ENCODE peak calls at places on chromosome 11, in seven cellular contexts. D is AG10803, X is HTR-8/SVneo, L is IMR-90, H is mucosa of gallbladder, K is esophagus squamous epithelium, F is amniotic stem cell. B is an unnamed sample.
A peak's percentile ranks its signal among the peaks of the same experiment; 100 is the strongest.

GRCh38 chr11:1746516-1746931 is 3.9 kb downstream of the IFITM10 start:
- DNase-seq in D (no peak), X (no peak), L (no peak), H (no peak), K (no peak), F (no peak), B (no peak)

GRCh38 chr11:116272181-116272789 is 500.5 kb downstream of the BUD13 start:
- DNase-seq in D (no peak), X (no peak), L (no peak), H (no peak), K (no peak), F (no peak), B (no peak)

GRCh38 chr11:95074806-95075563 is 8.3 kb downstream of the SRSF8 start:
- DNase-seq in D (no peak), X (no peak), L (no peak), H (peak; percentile 86), K (no peak), F (no peak), B (peak; percentile 48)

GRCh38 chr11:7538466-7539454 is 25.0 kb downstream of the PPFIBP2 start:
- DNase-seq in D (peak; percentile 41), X (no peak), L (no peak), H (no peak), K (no peak), F (no peak), B (no peak)

GRCh38 chr11:84795698-84796097 is 831.4 kb downstream of the DLG2 start:
- DNase-seq in D (no peak), X (no peak), L (no peak), H (no peak), K (no peak), F (no peak), B (no peak)

GRCh38 chr11:68408512-68408911 is 52.0 kb upstream of the PPP6R3 start:
- DNase-seq in D (no peak), X (no peak), L (no peak), H (no peak), K (no peak), F (no peak), B (no peak)

GRCh38 chr11:27296406-27296994 is 66.5 kb downstream of the CCDC34 start:
- DNase-seq in D (peak; percentile 80), X (peak; percentile 46), L (peak; percentile 70), H (no peak), K (no peak), F (peak; percentile 18), B (peak; percentile 71)

GRCh38 chr11:65401803-65402248 is 15.4 kb downstream of the FRMD8 start:
- DNase-seq in D (no peak), X (no peak), L (no peak), H (no peak), K (no peak), F (no peak), B (no peak)

GRCh38 chr11:107619926-107620325 is 29.0 kb downstream of the ELMOD1 start:
- DNase-seq in D (peak; percentile 38), X (no peak), L (peak; percentile 23), H (no peak), K (no peak), F (no peak), B (peak; percentile 58)

GRCh38 chr11:6448574-6448973 is 7.8 kb upstream of the HPX start:
- DNase-seq in D (no peak), X (no peak), L (no peak), H (no peak), K (no peak), F (no peak), B (no peak)